ENCODE peak calls at places on chromosome 3, in four cellular contexts. L, N, Z and A are unnamed samples.

GRCh38 chr3:64276131-64276530 is 50.9 kb upstream of the PRICKLE2 start:
- DNase-seq in N (no peak), Z (no peak), L (no peak), A (no peak)

GRCh38 chr3:186599142-186599784 is 13.6 kb upstream of the AHSG start:
- DNase-seq in L (no peak), N (no peak), Z (no peak), A (no peak)

GRCh38 chr3:126782554-126782953 is 78.5 kb downstream of the CHCHD6 start:
- DNase-seq in Z (no peak), L (no peak), N (no peak), A (no peak)

GRCh38 chr3:194298331-194299227 is 52.5 kb downstream of the CPN2 start:
- DNase-seq in N (no peak), Z (no peak), L (no peak), A (no peak)

GRCh38 chr3:140008693-140008980 is 73.7 kb downstream of the CLSTN2 start:
- DNase-seq in N (no peak), L (no peak), Z (no peak), A (no peak)

GRCh38 chr3:61863579-61863978 is 302.2 kb downstream of the PTPRG start:
- DNase-seq in N (no peak), Z (no peak), L (no peak), A (no peak)

GRCh38 chr3:43584043-43584826 is 37.6 kb downstream of the ANO10 start:
- DNase-seq in Z (no peak), N (no peak), L (peak), A (no peak)

GRCh38 chr3:56813656-56813965 is 11.9 kb upstream of the ARHGEF3 start:
- DNase-seq in L (no peak), N (no peak), Z (no peak), A (no peak)

GRCh38 chr3:30081904-30082303 is 524.5 kb upstream of the TGFBR2 start:
- DNase-seq in L (no peak), N (no peak), Z (no peak), A (no peak)

GRCh38 chr3:167876603-167877325 is 141.2 kb downstream of the SERPINI1 start:
- DNase-seq in L (no peak), Z (no peak), N (no peak), A (no peak)

GRCh38 chr3:159263750-159264561 is 462.1 kb downstream of the MFSD1 start:
- DNase-seq in N (no peak), Z (no peak), L (peak), A (peak)

DNA sequence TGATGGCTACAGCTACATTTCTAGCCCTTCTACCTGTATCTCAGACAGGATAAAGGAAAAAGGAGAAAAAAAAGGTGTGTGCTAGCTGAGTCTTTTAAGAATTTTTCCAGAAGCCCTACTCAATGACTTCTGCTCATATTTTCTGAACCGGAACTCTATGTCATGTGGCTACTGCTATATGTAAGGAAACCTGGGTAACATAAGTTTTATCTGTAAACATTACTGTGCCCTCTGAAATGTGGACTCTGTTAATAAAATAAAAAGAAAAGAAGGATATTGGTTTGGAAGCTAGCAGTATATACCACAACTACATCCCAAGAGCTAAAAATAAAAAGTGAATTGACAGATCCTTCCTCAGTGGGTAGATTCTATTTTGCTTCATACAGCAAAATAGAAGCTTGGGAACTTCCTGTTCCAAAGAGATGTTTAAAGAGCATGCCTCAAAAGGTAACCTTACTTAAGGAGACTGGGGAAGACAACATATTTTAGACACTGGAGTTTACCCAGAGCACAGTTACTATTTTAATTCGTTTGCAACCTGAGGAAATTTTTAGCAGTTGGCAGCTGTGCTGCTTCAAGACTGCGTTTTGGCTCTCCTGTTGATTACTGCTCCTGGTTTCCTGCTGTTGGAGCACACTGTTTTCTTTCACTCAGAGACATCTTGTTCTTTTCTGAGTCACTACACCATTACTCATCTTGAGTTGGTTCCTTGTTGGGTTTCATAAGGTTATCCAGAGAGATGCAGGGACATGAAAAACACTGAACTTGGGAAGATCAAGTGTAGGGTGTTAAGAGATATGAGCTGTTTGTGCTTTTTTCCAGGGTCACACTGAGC is 280.7 kb downstream of the NFKBIZ start:
- DNase-seq in L (no peak), N (no peak), Z (no peak), A (no peak)
- TF ChIP-seq SPI1 in L (no peak), N (no peak), Z (no peak), A (no peak)

GRCh38 chr3:148077318-148077923 is 620.3 kb upstream of the AGTR1 start:
- DNase-seq in N (no peak), L (no peak), Z (no peak), A (no peak)
- TF ChIP-seq SPI1 in N (no peak), L (no peak), Z (no peak), A (no peak)

GRCh38 chr3:47984089-47984759 is 32.0 kb downstream of the MAP4 start:
- DNase-seq in L (no peak), Z (no peak), N (no peak), A (no peak)
- TF ChIP-seq SPI1 in L (no peak), Z (no peak), N (no peak), A (no peak)

DNA sequence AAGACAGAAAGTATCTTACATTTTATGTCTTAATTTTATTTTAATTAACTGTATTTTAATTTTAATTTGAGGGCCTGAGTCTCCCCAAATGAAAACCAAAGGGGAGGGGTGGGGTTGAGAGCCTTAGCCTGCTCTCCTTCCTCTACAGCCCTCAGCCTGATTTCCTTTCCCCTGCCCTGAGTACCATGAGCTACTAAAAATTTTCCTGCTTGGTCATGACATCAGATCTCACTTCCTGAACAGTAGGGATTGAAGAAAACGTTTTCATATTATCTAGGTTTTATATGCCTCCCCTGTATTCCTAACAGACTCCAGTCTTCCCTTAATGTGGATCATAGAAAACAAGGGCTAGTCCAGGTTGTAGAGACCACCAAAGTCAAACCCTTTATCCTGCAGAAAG is 133.9 kb downstream of the MYLK start:
- DNase-seq in L (no peak), N (no peak), Z (no peak), A (no peak)
- TF ChIP-seq SPI1 in L (no peak), N (no peak), Z (no peak), A (no peak)

DNA sequence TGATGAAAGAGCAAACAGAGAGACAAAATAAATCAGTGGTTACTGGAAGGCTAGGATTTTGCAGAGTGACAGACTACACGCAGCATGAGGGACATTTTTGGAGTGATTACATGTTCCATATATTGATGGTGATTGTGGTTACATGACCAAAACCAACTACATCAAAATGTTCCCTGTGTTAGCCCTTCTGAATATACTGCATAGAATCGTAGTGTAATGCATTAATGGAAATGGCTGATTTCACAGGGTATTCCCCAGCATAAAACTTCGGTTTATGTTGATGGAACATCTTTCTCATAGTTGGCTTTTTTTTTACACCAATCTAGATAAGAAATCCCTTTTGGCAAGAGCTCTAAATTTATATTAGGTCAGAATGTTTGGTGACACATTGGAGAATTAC is 191.3 kb upstream of the CMC1 start:
- DNase-seq in Z (no peak), L (no peak), N (no peak), A (no peak)
- TF ChIP-seq SPI1 in Z (no peak), L (no peak), N (no peak), A (no peak)

DNA sequence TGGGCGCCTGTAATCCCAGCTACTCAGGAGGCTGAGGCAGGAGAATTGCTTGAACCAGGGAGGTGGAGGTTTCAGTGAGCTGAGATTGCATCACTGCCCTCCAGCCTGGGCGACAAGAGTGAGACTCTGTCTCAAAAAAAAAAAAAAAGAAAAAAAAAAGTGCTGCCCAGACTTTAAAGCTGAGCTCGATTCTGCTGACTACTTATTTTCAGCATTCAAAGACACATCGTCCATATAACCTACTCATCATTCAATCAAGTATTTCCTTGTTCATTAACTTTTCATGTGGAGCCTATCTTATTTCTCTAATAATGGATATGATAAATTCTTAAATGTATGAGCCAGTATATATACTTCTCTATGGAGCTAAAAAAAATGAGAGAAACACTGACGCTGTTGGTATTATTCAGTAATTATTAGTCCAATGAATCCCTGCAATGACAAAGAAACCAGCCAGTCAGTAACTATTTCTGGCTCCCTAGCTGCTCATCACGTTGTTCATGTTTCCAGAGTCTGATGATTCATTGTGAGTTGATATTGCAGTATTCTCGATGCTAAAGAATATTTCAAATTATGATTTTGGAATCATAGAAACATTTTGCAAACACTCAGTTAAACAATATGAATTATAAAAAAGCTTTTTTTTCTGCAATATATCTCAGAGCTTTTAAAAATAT is 111.9 kb downstream of the RAP2B start:
- DNase-seq in N (no peak), Z (no peak), L (no peak), A (no peak)
- TF ChIP-seq SPI1 in N (no peak), Z (no peak), L (no peak), A (no peak)

DNA sequence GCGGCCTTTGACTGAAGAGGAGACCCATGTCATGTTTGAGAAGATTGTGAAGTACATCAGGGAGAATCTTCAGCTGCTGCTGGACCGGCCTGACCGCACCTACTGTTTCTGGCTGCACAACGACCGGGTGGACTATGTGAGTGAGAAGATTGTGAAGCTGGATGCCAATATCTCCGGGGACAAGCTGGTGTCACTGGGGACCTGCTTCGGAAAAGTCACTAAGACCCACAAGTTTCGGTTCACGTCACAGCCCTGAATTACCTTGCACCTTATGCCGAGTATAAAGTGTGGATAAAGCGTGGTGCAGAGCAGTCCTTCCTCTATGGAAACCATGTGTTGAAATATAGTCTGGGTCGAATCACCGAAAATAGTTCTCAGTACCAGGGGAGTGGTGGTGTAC is 16.0 kb upstream of the DNAJC13 start:
- DNase-seq in N (no peak), L (no peak), Z (no peak), A (no peak)
- TF ChIP-seq SPI1 in N (no peak), L (no peak), Z (no peak), A (no peak)

DNA sequence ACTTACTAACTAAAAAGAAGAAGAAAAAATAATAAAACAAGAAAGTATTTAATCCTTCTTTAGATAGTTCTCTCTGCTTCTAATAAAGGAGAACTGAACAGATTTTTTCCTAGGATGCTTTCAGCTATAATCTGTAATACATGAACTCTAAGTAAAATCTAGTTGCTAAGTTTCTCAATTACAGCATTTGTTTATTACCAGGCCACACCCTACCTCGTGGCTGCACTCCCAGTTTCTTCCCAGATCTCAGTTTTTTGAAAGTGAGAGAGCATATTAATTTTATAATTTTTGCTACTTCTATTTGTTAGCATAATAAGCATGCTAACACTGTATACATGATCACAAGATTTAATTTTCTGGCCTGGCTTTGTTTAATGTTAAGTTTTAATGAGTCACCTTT is 258.3 kb downstream of the IL5RA start:
- DNase-seq in L (no peak), N (no peak), Z (no peak), A (no peak)
- TF ChIP-seq SPI1 in L (no peak), N (no peak), Z (no peak), A (no peak)

DNA sequence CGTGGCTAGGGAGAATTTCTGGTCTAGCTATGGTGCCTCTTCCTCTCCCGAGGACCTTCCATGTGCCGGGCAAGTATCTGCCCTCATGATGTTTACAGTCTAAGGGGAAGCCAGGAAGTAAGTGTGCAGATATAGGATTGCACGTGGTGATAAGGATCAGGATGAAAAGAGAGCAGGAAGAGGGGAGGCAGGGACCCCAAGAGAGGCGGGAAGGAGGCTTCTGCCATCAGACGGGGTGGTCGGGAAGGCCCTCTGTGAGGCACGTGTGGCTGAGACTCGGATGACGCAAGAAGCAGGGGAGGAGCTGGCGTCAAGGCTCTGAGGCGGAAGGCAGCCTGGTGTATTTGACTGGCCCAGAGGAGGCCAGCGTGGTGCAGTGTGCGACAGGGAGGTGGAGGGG is 747 bp upstream of the IQSEC1 start:
- DNase-seq in N (no peak), L (no peak), Z (no peak), A (no peak)
- TF ChIP-seq SPI1 in N (no peak), L (no peak), Z (no peak), A (no peak)

GRCh38 chr3:129576514-129577345 is 29.7 kb downstream of the PLXND1 start:
- DNase-seq in L (no peak), Z (peak), N (peak), A (peak)

GRCh38 chr3:129575987-129576364 is 30.5 kb downstream of the PLXND1 start:
- DNase-seq in L (no peak), N (no peak), Z (no peak), A (no peak)

GRCh38 chr3:129579991-129580390 is 26.5 kb downstream of the PLXND1 start:
- DNase-seq in L (no peak), N (no peak), Z (no peak), A (no peak)

GRCh38 chr3:129577356-129577755 is 29.1 kb downstream of the PLXND1 start:
- DNase-seq in L (no peak), N (no peak), Z (no peak), A (peak)

DNA sequence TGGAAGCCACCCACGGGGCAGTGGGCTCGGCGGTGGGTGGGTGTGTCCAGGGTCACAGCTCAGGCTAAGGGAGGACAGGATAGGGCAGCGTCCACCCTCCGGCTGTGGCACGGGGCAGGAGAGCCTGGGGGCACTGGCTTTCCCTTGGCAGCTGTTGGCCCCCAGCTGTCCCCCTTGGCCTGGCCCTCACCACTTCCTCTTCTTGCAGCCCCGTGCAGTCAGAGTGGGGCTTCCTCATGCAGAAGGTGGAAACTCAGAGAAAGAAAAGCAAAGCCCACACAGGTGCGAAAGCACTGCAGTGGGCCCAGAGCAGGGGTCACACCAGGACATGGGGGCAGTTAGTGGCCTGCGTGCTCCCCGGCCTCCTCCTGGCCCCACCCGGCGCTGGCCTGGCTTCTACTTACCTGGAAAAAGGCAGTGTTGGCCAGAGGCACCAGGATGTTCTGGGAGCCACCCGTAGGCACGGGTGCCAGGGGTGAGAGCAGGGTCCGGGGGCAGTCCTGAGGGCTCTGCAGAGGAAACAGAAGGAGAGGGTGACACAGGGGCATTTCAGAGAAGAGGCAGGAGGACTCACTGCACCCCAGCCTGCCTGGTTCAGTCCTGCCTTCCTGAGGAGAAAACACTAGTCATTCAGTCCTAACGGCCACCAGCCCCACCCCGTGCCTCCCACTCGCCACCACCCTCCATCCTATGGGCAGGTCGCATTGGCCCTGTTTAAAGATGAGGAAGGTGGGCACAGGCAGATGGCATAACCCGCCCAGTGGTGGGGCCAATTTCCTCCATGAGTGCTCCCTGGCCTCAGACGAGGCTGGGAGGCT is 28.3 kb downstream of the PLXND1 start:
- DNase-seq in L (no peak), N (peak), Z (no peak), A (peak)
- TF ChIP-seq SPI1 in L (peak), N (peak), Z (peak), A (peak)